ENCODE peak calls at places on chromosomes 3 and 15, in six cellular contexts. O, B, G, C, H and S are unnamed samples. For H3K27me3, the result is how much of the 10 kb centered on the place peaks cover.

GRCh38 chr3:110989446-110989845 is 82.2 kb upstream of the NECTIN3 start:
- DNase-seq in O (no peak), B (no peak), G (no peak), C (no peak), H (no peak), S (no peak)

GRCh38 chr3:103127737-103128136 is 692.9 kb downstream of the ZPLD1 start:
- DNase-seq in O (no peak), B (no peak), G (no peak), C (no peak), H (no peak), S (no peak)

GRCh38 chr3:188358787-188359493 is 205.0 kb downstream of the LPP start:
- DNase-seq in O (no peak), B (no peak), G (no peak), C (no peak), H (no peak), S (no peak)

GRCh38 chr3:69082805-69083204 is 1.9 kb upstream of the ARL6IP5 start:
- DNase-seq in O (no peak), B (peak), G (no peak), C (peak), H (peak), S (no peak)

GRCh38 chr3:16534914-16535301 is 21.4 kb upstream of the RFTN1 start:
- DNase-seq in O (no peak), B (no peak), G (no peak), C (no peak), H (no peak), S (no peak)

GRCh38 chr3:102400766-102401165 is 34.0 kb upstream of the ZPLD1 start:
- DNase-seq in O (no peak), B (no peak), G (no peak), C (peak), H (no peak), S (no peak)

GRCh38 chr3:185473290-185473815 is 25.5 kb downstream of the TMEM41A start:
- DNase-seq in O (peak), B (no peak), G (no peak), C (peak), H (no peak), S (no peak)

GRCh38 chr3:51668756-51669155 is 2.3 kb upstream of the TEX264 start:
- DNase-seq in O (no peak), B (no peak), G (no peak), C (peak), H (no peak), S (no peak)

GRCh38 chr15:78222745-78223395 is 11.5 kb downstream of the ACSBG1 start:
- DNase-seq in O (no peak), B (no peak), G (no peak), C (no peak), H (no peak), S (no peak)

GRCh38 chr3:159253860-159254259 is 452.0 kb downstream of the MFSD1 start:
- DNase-seq in O (no peak), B (no peak), G (no peak), C (no peak), H (no peak), S (no peak)

GRCh38 chr3:54954019-54954418 is 26.2 kb upstream of the LRTM1 start:
- DNase-seq in O (no peak), B (no peak), G (no peak), C (peak), H (no peak), S (no peak)

GRCh38 chr3:125683067-125683844 is 88.0 kb upstream of the OSBPL11 start:
- DNase-seq in O (no peak), B (peak), G (peak), C (no peak), H (peak), S (no peak)

GRCh38 chr15:81113861-81114261 is 20.2 kb upstream of the CFAP161 start:
- DNase-seq in O (no peak), B (no peak), G (no peak), C (peak), H (no peak), S (no peak)

GRCh38 chr3:48222616-48223513 is at the start of gene CAMP:
- DNase-seq in O (peak), B (peak), G (peak), C (peak), H (peak), S (no peak)

GRCh38 chr3:10370429-10370828 is 49.5 kb upstream of the SEC13 start:
- DNase-seq in O (peak), B (peak), G (no peak), C (peak), H (no peak), S (no peak)

GRCh38 chr15:35293353-35294130 is 208.4 kb upstream of the NANOGP8 start:
- DNase-seq in O (no peak), B (no peak), G (no peak), C (peak), H (no peak), S (no peak)

GRCh38 chr3:157602424-157602823 is 99.2 kb upstream of the VEPH1 start:
- DNase-seq in O (no peak), B (no peak), G (no peak), C (no peak), H (no peak), S (no peak)

GRCh38 chr3:48414376-48415250 is 15.3 kb downstream of the PLXNB1 start:
- DNase-seq in O (peak), B (peak), G (no peak), C (no peak), H (no peak), S (no peak)

GRCh38 chr3:177333535-177334495 is 136.5 kb upstream of the TBL1XR1 start:
- DNase-seq in O (no peak), B (no peak), G (peak), C (no peak), H (no peak), S (no peak)

GRCh38 chr15:100873029-100873677 is 6.5 kb upstream of the ALDH1A3 start:
- DNase-seq in O (peak), B (peak), G (peak), C (peak), H (peak), S (no peak)

GRCh38 chr3:154779571-154779970 is 300.5 kb upstream of the MME start:
- DNase-seq in O (no peak), B (no peak), G (peak), C (peak), H (no peak), S (no peak)

GRCh38 chr15:67783303-67783702 is 42.0 kb upstream of the SKOR1 start:
- DNase-seq in O (no peak), B (no peak), G (no peak), C (no peak), H (peak), S (no peak)

GRCh38 chr15:76994001-76994400 is 925 bp upstream of the PSTPIP1 start:
- DNase-seq in O (no peak), B (no peak), G (no peak), C (no peak), H (peak), S (no peak)

GRCh38 chr3:12486916-12487315 is 2.6 kb downstream of the TSEN2 start:
- DNase-seq in O (no peak), B (no peak), G (no peak), C (no peak), H (no peak), S (no peak)

GRCh38 chr3:150145659-150146058 is 175.0 kb upstream of the PFN2 start:
- DNase-seq in O (no peak), B (peak), G (no peak), C (peak), H (no peak), S (no peak)

GRCh38 chr3:153293222-153293621 is 131.2 kb downstream of the RAP2B start:
- DNase-seq in O (no peak), B (no peak), G (no peak), C (peak), H (no peak), S (no peak)

DNA sequence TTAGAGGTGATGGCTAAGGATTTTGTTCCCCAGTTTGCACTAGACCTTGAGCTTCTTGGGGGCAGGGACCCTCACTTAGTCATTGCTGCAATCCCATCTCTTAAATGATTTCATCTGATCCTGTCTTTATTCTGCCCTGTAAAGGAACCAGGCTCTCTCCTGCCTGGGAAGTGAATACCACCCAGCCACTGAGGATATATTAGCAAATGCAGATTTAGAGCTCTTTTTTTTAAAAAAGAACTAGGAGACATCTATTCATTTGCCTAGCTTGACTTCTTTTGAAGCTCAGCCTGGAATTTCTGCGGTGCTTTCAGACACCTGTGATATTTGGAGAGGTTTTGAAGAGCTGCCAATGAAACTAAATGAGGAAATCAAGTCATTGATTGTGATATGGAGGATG is 41.8 kb downstream of the CA12 start:
- DNase-seq in O (no peak), B (no peak), G (no peak), C (no peak), H (no peak), S (no peak)
- H3K27me3 ChIP-seq in O (under half), B (under half), G (under half), C (under half), H (under half), S (under half)

DNA sequence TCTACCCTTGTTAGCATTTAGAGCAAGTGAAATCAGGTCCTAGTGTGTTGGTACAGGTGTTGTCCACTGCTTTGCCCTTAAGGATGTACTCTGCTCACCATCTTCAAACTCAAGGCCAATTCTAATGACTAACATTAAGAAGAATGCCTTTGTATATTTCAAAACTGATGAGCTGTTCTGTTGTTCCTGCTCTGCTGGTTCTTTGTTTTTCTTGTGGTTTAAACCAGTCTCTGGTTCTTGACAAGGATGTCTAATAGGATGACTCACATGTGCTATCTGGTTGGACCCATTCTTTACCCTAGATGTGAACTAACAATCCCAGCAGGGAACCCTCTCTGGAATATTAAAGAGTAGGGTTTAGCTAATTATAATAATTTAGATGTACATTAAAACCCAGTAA is 17.3 kb downstream of the ABHD5 start:
- DNase-seq in O (no peak), B (no peak), G (no peak), C (peak), H (no peak), S (no peak)
- H3K27ac ChIP-seq in O (no peak), B (no peak), G (no peak), C (peak), H (no peak), S (no peak)

GRCh38 chr15:68833734-68834334 is 13.1 kb upstream of the ANP32A start:
- DNase-seq in O (no peak), B (no peak), G (no peak), C (no peak), H (no peak), S (no peak)
- H3K27me3 ChIP-seq in O (under half), B (under half), G (under half), C (under half), H (under half), S (under half)

DNA sequence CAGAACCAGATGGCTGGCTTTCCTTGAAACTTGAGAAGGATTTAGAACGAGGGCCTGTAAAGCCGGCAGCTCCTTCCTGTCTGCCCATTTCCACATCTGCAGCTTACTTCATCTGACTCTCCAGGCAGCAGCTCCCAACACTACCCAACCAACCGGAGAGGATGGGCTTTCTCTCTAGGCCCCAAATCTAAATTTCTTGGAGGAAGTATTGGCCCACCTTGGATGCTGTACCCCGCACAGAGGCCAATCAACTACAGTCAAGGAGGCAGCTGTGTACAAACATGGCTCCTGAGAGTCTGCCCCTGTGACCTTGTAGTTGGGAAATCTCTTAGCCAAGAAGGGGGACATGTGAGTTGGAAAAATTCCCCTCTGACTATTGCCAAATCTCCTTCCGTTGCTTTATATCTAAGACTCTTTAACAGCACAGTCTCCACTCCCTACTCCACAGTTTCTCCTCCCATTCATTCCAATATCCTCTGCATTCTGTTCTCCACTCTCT is 8.0 kb upstream of the ACAP2 start:
- DNase-seq in O (no peak), B (peak), G (peak), C (peak), H (no peak), S (no peak)
- H3K27ac ChIP-seq in O (no peak), B (peak), G (no peak), C (peak), H (peak), S (no peak)